ENCODE peak calls at places on chromosomes 4 and X, in six cellular contexts. D is effector CD8-positive, alpha-beta T cell; J is HTR-8/SVneo; R is GM13977; O is COR-L47; P is myocyte. F is an unnamed sample.
A peak's percentile ranks its signal among the peaks of the same experiment; 100 is the strongest.

GRCh38 chr4:7462509-7462971 is 27.8 kb upstream of the PSAPL1 start:
- DNase-seq in D (no peak), R (no peak), O (peak; percentile 80), J (peak; percentile 41), P (peak; percentile 16), F (no peak)

GRCh38 chr4:25441519-25442117 is 64.6 kb downstream of the ANAPC4 start:
- DNase-seq in J (peak; percentile 62), D (no peak), P (peak; percentile 58), R (peak; percentile 36), O (peak; percentile 75), F (peak; percentile 18)

GRCh38 chrX:69362889-69363288 is 141.2 kb upstream of the NALF2 start:
- DNase-seq in P (no peak), J (no peak), R (no peak), O (no peak), D (no peak), F (no peak)

GRCh38 chr4:87025614-87026041 is 90.8 kb downstream of the AFF1 start:
- DNase-seq in R (no peak), D (no peak), J (no peak), O (no peak), P (no peak), F (no peak)

GRCh38 chr4:37976991-37977470 is 16.8 kb downstream of the PTTG2 start:
- DNase-seq in R (peak; percentile 89), D (peak; percentile 71), J (peak; percentile 76), P (peak; percentile 79), O (peak; percentile 37), F (peak; percentile 89)

GRCh38 chr4:95560791-95561190 is 12.0 kb upstream of the UNC5C start:
- DNase-seq in R (no peak), J (no peak), P (no peak), D (no peak), O (no peak), F (no peak)

GRCh38 chr4:169268951-169269781 is 1.6 kb downstream of the SH3RF1 start:
- DNase-seq in J (no peak), O (no peak), R (no peak), D (no peak), P (peak; percentile 34), F (no peak)

GRCh38 chr4:186149872-186150271 is 41.5 kb upstream of the CYP4V2 start:
- DNase-seq in D (peak; percentile 4), J (no peak), P (no peak), O (no peak), R (no peak), F (no peak)

GRCh38 chrX:108439434-108439883 is at the start of gene COL4A5:
- DNase-seq in P (peak; percentile 85), O (peak; percentile 81), D (no peak), R (no peak), J (peak; percentile 26), F (no peak)

GRCh38 chrX:136431625-136432024 is 56.1 kb upstream of the BRS3 start:
- DNase-seq in R (no peak), P (no peak), D (no peak), J (no peak), O (no peak), F (no peak)

GRCh38 chr4:98166025-98166730 is 22.9 kb upstream of the STPG2 start:
- DNase-seq in P (peak; percentile 49), D (no peak), R (no peak), J (peak; percentile 1), O (no peak), F (no peak)

GRCh38 chr4:151644625-151645024 is 116.2 kb downstream of the GATB start:
- DNase-seq in P (peak; percentile 11), R (no peak), D (no peak), J (peak; percentile 31), O (peak; percentile 43), F (no peak)

GRCh38 chrX:139246295-139246694 is 284.2 kb upstream of the F9 start:
- DNase-seq in R (no peak), P (no peak), D (no peak), J (no peak), O (no peak), F (no peak)

GRCh38 chr4:105815701-105816100 is 79.6 kb upstream of the NPNT start:
- DNase-seq in R (no peak), O (no peak), J (no peak), D (no peak), P (no peak), F (no peak)

GRCh38 chrX:111284615-111285294 is 14.5 kb upstream of the CAPN6 start:
- DNase-seq in R (no peak), P (peak; percentile 11), D (no peak), J (no peak), O (no peak), F (no peak)

GRCh38 chrX:11499076-11500044 is 166.4 kb downstream of the ARHGAP6 start:
- DNase-seq in O (no peak), P (no peak), D (no peak), J (peak; percentile 2), R (no peak), F (no peak)

GRCh38 chr4:9594948-9595347 is 150.7 kb downstream of the DEFB131A start:
- DNase-seq in R (no peak), P (no peak), O (no peak), D (no peak), J (no peak), F (no peak)

GRCh38 chr4:80420638-80421037 is 85.1 kb downstream of the CFAP299 start:
- DNase-seq in D (no peak), O (no peak), J (no peak), R (no peak), P (no peak), F (no peak)

GRCh38 chrX:56233100-56233499 is 944 bp downstream of the KLF8 start:
- DNase-seq in P (peak; percentile 7), R (no peak), O (no peak), J (no peak), D (no peak), F (no peak)

GRCh38 chr4:74953647-74954046 is 20.7 kb downstream of the PARM1 start:
- DNase-seq in P (no peak), J (no peak), O (no peak), R (no peak), D (no peak), F (no peak)

GRCh38 chrX:150036181-150036580 is 97.9 kb upstream of the EOLA2 start:
- DNase-seq in D (no peak), R (no peak), O (no peak), J (peak; percentile 1), P (peak; percentile 68), F (no peak)

GRCh38 chr4:144174401-144175067 is 34.0 kb upstream of the GYPA start:
- DNase-seq in D (no peak), O (peak; percentile 58), P (peak; percentile 75), J (peak; percentile 30), R (peak; percentile 36), F (peak; percentile 13)

GRCh38 chrX:50941638-50942037 is 31.1 kb downstream of the BMP15 start:
- DNase-seq in O (no peak), P (no peak), R (no peak), J (no peak), D (no peak), F (no peak)

GRCh38 chr4:162499478-162499877 is 335.7 kb upstream of the FSTL5 start:
- DNase-seq in D (no peak), J (no peak), O (no peak), P (peak; percentile 6), R (peak; percentile 8), F (no peak)

GRCh38 chr4:156377036-156377700 is 423.5 kb upstream of the CTSO start:
- DNase-seq in J (peak; percentile 21), D (no peak), P (peak; percentile 78), R (no peak), O (no peak), F (no peak)

F was measured in germinal center.